ENCODE peak calls at places on chromosomes 5 and 9, in eight cellular contexts. V is stomach, O is dorsolateral prefrontal cortex, N is BE2C, H is astrocyte of the cerebellum, P is B cell, X is esophagus squamous epithelium, Z is left ventricle myocardium inferior. R is an unnamed sample.
A peak's percentile ranks its signal among the peaks of the same experiment; 100 is the strongest.

GRCh38 chr5:4640793-4641192 is 499.3 kb upstream of the ADAMTS16 start:
- DNase-seq in V (no peak), O (no peak), N (no peak), H (peak; percentile 37), P (no peak), X (no peak), Z (no peak), R (no peak)

GRCh38 chr5:35026280-35026840 is 21.4 kb downstream of the AGXT2 start:
- DNase-seq in V (no peak), O (no peak), N (no peak), H (no peak), P (no peak), X (no peak), Z (no peak), R (no peak)

GRCh38 chr9:77802512-77803293 is 154.6 kb upstream of the GNA14 start:
- DNase-seq in V (no peak), O (no peak), N (no peak), H (no peak), P (no peak), X (no peak), Z (no peak), R (no peak)

GRCh38 chr5:178205010-178205748 is 846 bp downstream of the HNRNPAB start:
- DNase-seq in V (peak; percentile 87), O (peak; percentile 42), N (peak; percentile 78), H (no peak), P (peak; percentile 77), X (no peak), Z (peak; percentile 80), R (peak; percentile 30)

GRCh38 chr5:9927521-9927997 is 297.4 kb upstream of the TAS2R1 start:
- DNase-seq in V (no peak), O (no peak), N (no peak), H (no peak), P (no peak), X (no peak), Z (no peak), R (no peak)

GRCh38 chr9:114459464-114459863 is 45.8 kb downstream of the WHRN start:
- DNase-seq in V (no peak), O (no peak), N (no peak), H (no peak), P (no peak), X (no peak), Z (no peak), R (no peak)

GRCh38 chr9:80720579-80720978 is 968.8 kb downstream of the TLE1 start:
- DNase-seq in V (no peak), O (no peak), N (no peak), H (no peak), P (no peak), X (no peak), Z (no peak), R (no peak)

GRCh38 chr5:15366676-15367391 is 133.1 kb upstream of the FBXL7 start:
- DNase-seq in V (no peak), O (no peak), N (no peak), H (no peak), P (no peak), X (no peak), Z (no peak), R (no peak)

GRCh38 chr9:34126207-34127034 is at the start of gene DCAF12:
- DNase-seq in V (peak; percentile 92), O (peak; percentile 81), N (peak; percentile 93), H (peak; percentile 77), P (peak; percentile 84), X (peak; percentile 24), Z (peak; percentile 91), R (peak; percentile 62)

GRCh38 chr9:116447914-116448313 is 239.2 kb upstream of the TRIM32 start:
- DNase-seq in V (no peak), O (no peak), N (no peak), H (no peak), P (no peak), X (no peak), Z (no peak), R (no peak)

GRCh38 chr5:168877132-168877895 is 298.1 kb upstream of the PANK3 start:
- DNase-seq in V (no peak), O (no peak), N (no peak), H (no peak), P (no peak), X (no peak), Z (no peak), R (no peak)

GRCh38 chr5:56977822-56978221 is 25.9 kb upstream of the MIER3 start:
- DNase-seq in V (no peak), O (no peak), N (no peak), H (no peak), P (no peak), X (no peak), Z (no peak), R (no peak)

GRCh38 chr9:122190597-122191381 is 31.1 kb downstream of the MORN5 start:
- DNase-seq in V (peak; percentile 55), O (peak; percentile 78), N (no peak), H (no peak), P (no peak), X (no peak), Z (no peak), R (no peak)

GRCh38 chr5:77356740-77357139 is 135.4 kb downstream of the WDR41 start:
- DNase-seq in V (no peak), O (no peak), N (peak; percentile 55), H (peak; percentile 46), P (no peak), X (no peak), Z (no peak), R (peak; percentile 46)

GRCh38 chr9:5388026-5388806 is 48.5 kb upstream of the RLN1 start:
- DNase-seq in V (no peak), O (no peak), N (no peak), H (no peak), P (no peak), X (no peak), Z (no peak), R (no peak)

GRCh38 chr5:126448720-126449119 is 25.5 kb downstream of the GRAMD2B start:
- DNase-seq in V (no peak), O (no peak), N (no peak), H (no peak), P (no peak), X (no peak), Z (no peak), R (no peak)

GRCh38 chr9:130987738-130988399 is 21.1 kb upstream of the LAMC3 start:
- DNase-seq in V (no peak), O (no peak), N (no peak), H (no peak), P (no peak), X (no peak), Z (no peak), R (no peak)

GRCh38 chr5:142000709-142001484 is 11.9 kb downstream of the GNPDA1 start:
- DNase-seq in V (no peak), O (no peak), N (peak; percentile 43), H (no peak), P (no peak), X (no peak), Z (no peak), R (no peak)
- TF ChIP-seq CTCF in V (no peak), O (no peak), N (peak; percentile 72), H (peak; percentile 43), P (no peak), X (no peak), Z (peak; percentile 39), R (peak; percentile 23)

GRCh38 chr9:37508135-37508833 is 22.5 kb downstream of the POLR1E start:
- DNase-seq in V (no peak), O (no peak), N (no peak), H (no peak), P (no peak), X (no peak), Z (no peak), R (no peak)

GRCh38 chr9:37511006-37511714 is 25.4 kb downstream of the POLR1E start:
- DNase-seq in V (no peak), O (no peak), N (peak; percentile 64), H (no peak), P (peak; percentile 24), X (no peak), Z (no peak), R (no peak)

GRCh38 chr9:37509536-37509935 is 23.8 kb downstream of the POLR1E start:
- DNase-seq in V (no peak), O (no peak), N (no peak), H (no peak), P (no peak), X (no peak), Z (no peak), R (no peak)

GRCh38 chr9:37507586-37508134 is 21.9 kb downstream of the POLR1E start:
- DNase-seq in V (no peak), O (no peak), N (no peak), H (no peak), P (no peak), X (no peak), Z (no peak), R (no peak)

DNA sequence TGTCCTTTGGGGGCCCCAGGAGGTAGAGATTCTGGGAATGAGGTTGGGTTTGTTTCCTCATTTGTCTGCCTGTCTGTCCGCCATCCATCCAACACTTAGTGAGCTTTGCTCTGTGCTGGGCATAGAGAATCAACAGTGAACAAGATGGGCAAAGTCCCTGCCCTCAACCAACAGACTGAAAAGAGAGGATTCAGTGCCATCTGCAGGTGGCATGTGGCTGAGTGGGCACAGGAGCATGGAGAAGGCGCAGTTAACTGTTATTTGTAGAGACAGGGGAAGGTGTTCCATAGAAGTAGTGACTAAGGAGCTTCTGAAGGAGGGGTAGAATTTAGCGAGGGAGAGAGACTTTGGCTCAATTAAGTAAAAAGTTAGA is 23.1 kb downstream of the POLR1E start:
- DNase-seq in V (no peak), O (no peak), N (no peak), H (no peak), P (peak; percentile 18), X (no peak), Z (no peak), R (no peak)
- TF ChIP-seq CTCF in V (no peak), O (no peak), N (no peak), H (no peak), P (peak; percentile 21), X (no peak), Z (no peak), R (no peak)

GRCh38 chr5:82760856-82761255 is 316.3 kb downstream of the TMEM167A start:
- DNase-seq in V (no peak), O (no peak), N (no peak), H (no peak), P (no peak), X (no peak), Z (no peak), R (no peak)

GRCh38 chr5:82765765-82766164 is 311.4 kb downstream of the TMEM167A start:
- DNase-seq in V (no peak), O (no peak), N (no peak), H (no peak), P (no peak), X (no peak), Z (no peak), R (no peak)

GRCh38 chr5:82766216-82766615 is 311.0 kb downstream of the TMEM167A start:
- DNase-seq in V (no peak), O (no peak), N (no peak), H (no peak), P (no peak), X (no peak), Z (no peak), R (no peak)
- TF ChIP-seq CTCF in V (no peak), O (no peak), N (no peak), H (no peak), P (no peak), X (no peak), Z (no peak), R (no peak)

DNA sequence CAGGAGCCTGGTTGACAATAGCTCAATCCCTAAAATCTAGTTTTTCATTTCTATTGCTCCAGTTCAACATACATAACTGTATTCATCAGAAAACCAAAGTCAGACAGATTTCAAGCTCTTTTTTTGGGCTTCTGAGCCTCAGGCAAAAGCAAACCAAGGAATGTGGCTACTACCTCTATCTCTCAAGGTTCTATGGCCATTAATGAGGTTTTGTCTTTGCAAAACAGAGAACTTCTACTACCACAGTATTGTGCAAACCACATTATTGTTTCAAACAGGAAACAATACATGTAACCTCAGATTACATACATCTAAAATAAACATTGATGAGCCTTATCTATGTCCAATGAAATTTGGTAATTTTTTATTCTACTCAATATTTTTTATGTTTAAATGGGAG is 35.5 kb upstream of the FTMT start:
- DNase-seq in V (no peak), O (no peak), N (no peak), H (no peak), P (no peak), X (no peak), Z (no peak), R (no peak)
- TF ChIP-seq CTCF in V (no peak), O (no peak), N (no peak), H (no peak), P (no peak), X (no peak), Z (no peak), R (no peak)

R was measured in AG09319.